ENCODE peak calls at places on chromosome 14, in seven cellular contexts. W is H9, U is neuronal stem cell, R is mesendoderm, H is IMR-90, J is mesenchymal stem cell, P is H1. G is an unnamed sample.

GRCh38 chr14:104596451-104596918 is 8.1 kb downstream of the TMEM179 start:
- DNase-seq in W (no peak), U (no peak), R (no peak), H (no peak), J (no peak), P (no peak), G (no peak)

GRCh38 chr14:90839024-90839888 is 23.0 kb upstream of the TTC7B start:
- DNase-seq in W (no peak), U (no peak), R (no peak), H (peak), J (peak), P (no peak), G (no peak)

GRCh38 chr14:88326352-88327103 is 3.5 kb upstream of the KCNK10 start:
- DNase-seq in W (peak), U (no peak), R (peak), H (no peak), J (no peak), P (no peak), G (no peak)

GRCh38 chr14:30223385-30223785 is 295.7 kb upstream of the PRKD1 start:
- DNase-seq in W (no peak), U (no peak), R (peak), H (peak), J (peak), P (no peak), G (peak)

GRCh38 chr14:71491925-71492324 is 440.3 kb upstream of the RGS6 start:
- DNase-seq in W (no peak), U (no peak), R (peak), H (peak), J (peak), P (no peak), G (no peak)

GRCh38 chr14:100779691-100780080 is 46.2 kb upstream of the MEG3 start:
- DNase-seq in W (peak), U (no peak), R (no peak), H (no peak), J (no peak), P (no peak), G (no peak)

GRCh38 chr14:101464984-101465794 is 96.1 kb upstream of the DIO3 start:
- DNase-seq in W (no peak), U (no peak), R (no peak), H (no peak), J (no peak), P (no peak), G (no peak)

GRCh38 chr14:78863143-78863542 is 693.0 kb downstream of the NRXN3 start:
- DNase-seq in W (peak), U (peak), R (peak), H (peak), J (peak), P (no peak), G (peak)

GRCh38 chr14:91242635-91243034 is 1.9 kb downstream of the GPR68 start:
- DNase-seq in W (no peak), U (no peak), R (no peak), H (no peak), J (no peak), P (no peak), G (no peak)

GRCh38 chr14:101353422-101353821 is 207.9 kb upstream of the DIO3 start:
- DNase-seq in W (peak), U (no peak), R (no peak), H (no peak), J (no peak), P (no peak), G (no peak)

GRCh38 chr14:32711103-32711680 is 227.5 kb upstream of the NPAS3 start:
- DNase-seq in W (peak), U (peak), R (peak), H (peak), J (peak), P (no peak), G (peak)

GRCh38 chr14:80388980-80389711 is 177.8 kb upstream of the DIO2 start:
- DNase-seq in W (no peak), U (no peak), R (peak), H (peak), J (peak), P (no peak), G (peak)

GRCh38 chr14:71322660-71323250 is 415.5 kb downstream of the PCNX1 start:
- DNase-seq in W (no peak), U (no peak), R (peak), H (peak), J (peak), P (no peak), G (peak)

GRCh38 chr14:105199093-105199492 is 18.0 kb upstream of the NUDT14 start:
- DNase-seq in W (no peak), U (no peak), R (no peak), H (peak), J (peak), P (no peak), G (no peak)

GRCh38 chr14:95935228-95935822 is 58.7 kb downstream of the TUNAR start:
- DNase-seq in W (peak), U (peak), R (peak), H (peak), J (peak), P (no peak), G (peak)

GRCh38 chr14:99575043-99576023 is 28.7 kb downstream of the CCDC85C start:
- DNase-seq in W (no peak), U (no peak), R (peak), H (peak), J (no peak), P (no peak), G (peak)

GRCh38 chr14:95956601-95957460 is 80.2 kb downstream of the TUNAR start:
- DNase-seq in W (no peak), U (no peak), R (no peak), H (no peak), J (no peak), P (no peak), G (no peak)

GRCh38 chr14:59228416-59228815 is 39.9 kb downstream of the DAAM1 start:
- DNase-seq in W (no peak), U (no peak), R (no peak), H (peak), J (peak), P (no peak), G (no peak)

GRCh38 chr14:70789361-70789760 is 20.0 kb downstream of the MAP3K9 start:
- DNase-seq in W (no peak), U (no peak), R (no peak), H (peak), J (no peak), P (no peak), G (no peak)

GRCh38 chr14:22427771-22428228 is 161.2 kb downstream of the DAD1 start:
- DNase-seq in W (no peak), U (no peak), R (peak), H (peak), J (peak), P (no peak), G (peak)

GRCh38 chr14:56532546-56532945 is 47.1 kb upstream of the TMEM260 start:
- DNase-seq in W (no peak), U (no peak), R (no peak), H (no peak), J (no peak), P (no peak), G (no peak)

GRCh38 chr14:56524971-56525677 is 54.5 kb upstream of the TMEM260 start:
- DNase-seq in W (no peak), U (no peak), R (peak), H (no peak), J (no peak), P (no peak), G (no peak)

GRCh38 chr14:56534656-56535055 is 44.9 kb upstream of the TMEM260 start:
- DNase-seq in W (no peak), U (no peak), R (no peak), H (no peak), J (no peak), P (no peak), G (no peak)

DNA sequence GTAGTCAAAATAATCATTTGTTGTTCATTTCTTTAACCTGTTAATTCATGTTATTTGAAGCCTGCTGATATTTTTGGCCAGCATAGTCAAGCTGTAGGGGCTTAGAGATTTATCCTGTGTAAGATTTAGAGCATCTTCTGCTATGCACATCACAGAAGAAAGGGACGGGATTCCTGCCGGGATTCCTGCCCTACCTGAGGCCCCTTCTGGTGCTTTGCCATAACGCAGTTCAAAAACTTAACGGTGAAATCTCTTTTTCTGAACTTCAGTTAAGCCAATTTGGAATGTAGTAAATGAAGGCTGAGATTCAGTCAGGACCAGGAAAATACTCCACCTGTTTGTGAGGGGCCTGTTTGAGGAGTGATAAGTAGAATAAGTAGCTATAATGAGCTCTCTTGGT is 50.7 kb upstream of the TMEM260 start:
- DNase-seq in W (no peak), U (no peak), R (no peak), H (no peak), J (no peak), P (no peak), G (no peak)
- H3K4ac ChIP-seq in W (no peak), U (no peak), R (no peak), H (no peak), J (no peak), P (no peak), G (no peak)

GRCh38 chr14:51251486-51251885 is 11.4 kb downstream of the TMX1 start:
- DNase-seq in W (no peak), U (no peak), R (no peak), H (no peak), J (no peak), P (no peak), G (no peak)
- H3K4ac ChIP-seq in W (no peak), U (no peak), R (no peak), H (no peak), J (no peak), P (no peak), G (no peak)

DNA sequence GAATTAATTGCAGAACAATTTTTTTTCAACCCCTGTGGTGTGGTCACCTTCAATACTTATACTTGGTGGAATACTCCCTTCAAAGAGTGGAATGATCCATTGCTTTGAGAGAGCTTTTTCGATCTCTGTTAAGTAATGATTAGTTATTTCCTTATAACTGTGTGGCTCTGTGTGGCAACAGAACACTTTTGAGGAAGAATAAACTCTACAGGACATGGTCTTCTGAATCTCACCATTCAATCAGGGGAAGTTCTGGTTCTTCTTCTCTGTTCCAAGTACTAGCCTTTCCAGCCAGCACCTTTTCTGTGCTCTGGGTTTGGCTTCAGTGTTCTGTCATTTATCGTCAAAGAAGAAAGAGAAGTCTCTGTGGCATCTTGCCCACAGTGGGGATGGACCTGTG is 369.2 kb downstream of the ZFP36L1 start:
- DNase-seq in W (no peak), U (no peak), R (no peak), H (no peak), J (no peak), P (no peak), G (no peak)
- H3K4ac ChIP-seq in W (no peak), U (no peak), R (no peak), H (no peak), J (no peak), P (no peak), G (no peak)

DNA sequence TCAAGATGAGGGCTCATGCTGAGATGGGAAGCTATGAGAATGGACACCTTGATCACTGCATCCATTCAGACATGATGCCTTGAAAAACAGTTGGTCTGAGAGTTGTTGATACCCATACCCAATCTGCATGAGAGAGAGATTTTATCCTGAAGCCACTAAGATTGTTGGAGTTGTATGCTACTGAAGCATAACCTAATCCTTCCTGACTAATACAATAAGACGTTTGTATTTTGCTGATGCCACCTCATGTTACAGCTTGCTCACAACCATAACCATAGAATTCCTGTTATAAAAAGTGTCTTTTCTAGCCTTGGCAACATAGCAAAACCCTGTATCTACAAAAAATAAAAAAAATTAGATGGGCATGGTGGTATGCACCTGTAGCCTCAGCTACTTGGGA is 12.7 kb upstream of the SERPINA1 start:
- DNase-seq in W (no peak), U (no peak), R (no peak), H (peak), J (no peak), P (no peak), G (peak)
- H3K4ac ChIP-seq in W (no peak), U (no peak), R (no peak), H (no peak), J (no peak), P (no peak), G (no peak)

GRCh38 chr14:69726761-69727511 is 40.0 kb upstream of the SRSF5 start:
- DNase-seq in W (peak), U (peak), R (peak), H (peak), J (peak), P (no peak), G (peak)

DNA sequence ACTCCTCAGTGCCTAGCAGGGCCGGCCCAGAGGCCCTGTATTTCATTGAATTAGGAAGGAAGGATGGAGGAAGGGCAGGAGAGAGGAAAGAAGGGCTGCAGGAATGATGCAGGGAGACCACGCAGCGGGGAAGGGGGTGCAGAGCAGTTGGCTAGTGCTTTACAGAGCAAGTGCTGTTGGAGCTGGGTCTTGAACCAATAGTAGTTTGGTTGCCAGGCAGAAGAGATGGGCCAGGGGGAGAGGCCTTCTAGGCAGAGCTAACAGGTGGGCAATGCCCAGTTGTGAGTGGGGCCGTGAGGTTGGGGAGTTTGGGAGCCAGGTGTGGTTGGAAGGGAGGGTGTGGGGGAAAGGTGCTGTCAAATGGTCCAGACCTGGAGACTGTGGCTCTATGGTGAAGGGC is 39.1 kb upstream of the SRSF5 start:
- DNase-seq in W (no peak), U (no peak), R (no peak), H (no peak), J (no peak), P (no peak), G (no peak)
- H3K4ac ChIP-seq in W (no peak), U (no peak), R (no peak), H (no peak), J (no peak), P (no peak), G (no peak)

G was measured in trophoblast cell.